ENCODE peak calls at places on chromosomes 4 and X, in seven cellular contexts. W is GM23248, S is neural progenitor cell, N is left lung, Z is heart right ventricle, E is psoas muscle, B is tibial artery. X is an unnamed sample.
A peak's percentile ranks its signal among the peaks of the same experiment; 100 is the strongest.

GRCh38 chrX:46683023-46683422 is 75.9 kb downstream of the SLC9A7 start:
- DNase-seq in W (peak; percentile 34), S (no peak), N (no peak), Z (no peak), E (no peak), B (no peak), X (peak; percentile 29)

GRCh38 chr4:158788608-158789007 is 19.8 kb downstream of the FNIP2 start:
- DNase-seq in W (no peak), S (no peak), N (no peak), Z (no peak), E (no peak), B (no peak), X (no peak)

GRCh38 chr4:74658114-74658513 is 136.2 kb downstream of the BTC start:
- DNase-seq in W (no peak), S (no peak), N (no peak), Z (no peak), E (no peak), B (no peak), X (no peak)

GRCh38 chrX:23643020-23643419 is 24.3 kb upstream of the PRDX4 start:
- DNase-seq in W (no peak), S (no peak), N (no peak), Z (no peak), E (no peak), B (no peak), X (no peak)

GRCh38 chr4:168560184-168560834 is 63.5 kb downstream of the PALLD start:
- DNase-seq in W (peak; percentile 30), S (no peak), N (peak; percentile 44), Z (no peak), E (no peak), B (no peak), X (peak; percentile 75)

GRCh38 chr4:8283631-8284121 is 14.1 kb downstream of the HTRA3 start:
- DNase-seq in W (no peak), S (no peak), N (no peak), Z (peak; percentile 42), E (peak; percentile 64), B (no peak), X (no peak)

GRCh38 chr4:7852568-7853185 is 87.0 kb downstream of the AFAP1 start:
- DNase-seq in W (no peak), S (no peak), N (no peak), Z (no peak), E (no peak), B (no peak), X (no peak)

GRCh38 chr4:11824557-11824956 is 395.9 kb upstream of the HS3ST1 start:
- DNase-seq in W (no peak), S (no peak), N (no peak), Z (no peak), E (no peak), B (no peak), X (no peak)

GRCh38 chr4:183182873-183183725 is 84.0 kb downstream of the WWC2 start:
- DNase-seq in W (peak; percentile 92), S (peak; percentile 84), N (no peak), Z (peak; percentile 17), E (no peak), B (peak; percentile 45), X (peak; percentile 64)

GRCh38 chrX:989959-990510 is 222.4 kb downstream of the CRLF2 start:
- DNase-seq in W (no peak), S (peak; percentile 34), N (peak; percentile 88), Z (peak; percentile 28), E (peak; percentile 91), B (no peak), X (no peak)

GRCh38 chr4:73679836-73680235 is 59.6 kb upstream of the RASSF6 start:
- DNase-seq in W (peak; percentile 49), S (no peak), N (no peak), Z (no peak), E (no peak), B (no peak), X (peak; percentile 99)

GRCh38 chr4:153207561-153207960 is 3.3 kb downstream of the TRIM2 start:
- DNase-seq in W (peak; percentile 33), S (peak; percentile 51), N (no peak), Z (peak; percentile 48), E (peak; percentile 69), B (no peak), X (peak; percentile 23)

GRCh38 chrX:25084446-25084845 is 68.7 kb upstream of the ARX start:
- DNase-seq in W (no peak), S (no peak), N (no peak), Z (no peak), E (no peak), B (no peak), X (no peak)

GRCh38 chrX:71930298-71930697 is 19.7 kb downstream of the NHSL2 start:
- DNase-seq in W (peak; percentile 43), S (no peak), N (no peak), Z (no peak), E (no peak), B (no peak), X (no peak)
- H3K27me3 ChIP-seq in W (no peaks in the 10 kb centered on the region), S (no peaks in the 10 kb centered on the region), N (no peaks in the 10 kb centered on the region), Z (no peaks in the 10 kb centered on the region), E (no peaks in the 10 kb centered on the region), B (no peaks in the 10 kb centered on the region), X (peaks cover 9% of the 10 kb centered on the region)

GRCh38 chrX:73400136-73400748 is 46.6 kb upstream of the CDX4 start:
- DNase-seq in W (no peak), S (no peak), N (no peak), Z (no peak), E (no peak), B (no peak), X (peak; percentile 4)
- H3K27me3 ChIP-seq in W (no peaks in the 10 kb centered on the region), S (no peaks in the 10 kb centered on the region), N (no peaks in the 10 kb centered on the region), Z (no peaks in the 10 kb centered on the region), E (no peaks in the 10 kb centered on the region), B (no peaks in the 10 kb centered on the region), X (no peaks in the 10 kb centered on the region)

GRCh38 chr4:94714360-94714759 is 43.4 kb upstream of the BMPR1B start:
- DNase-seq in W (peak; percentile 79), S (no peak), N (no peak), Z (no peak), E (no peak), B (no peak), X (no peak)
- H3K27me3 ChIP-seq in W (no peaks in the 10 kb centered on the region), S (no peaks in the 10 kb centered on the region), N (no peaks in the 10 kb centered on the region), Z (peaks cover 5% of the 10 kb centered on the region), E (no peaks in the 10 kb centered on the region), B (no peaks in the 10 kb centered on the region), X (no peaks in the 10 kb centered on the region)

GRCh38 chr4:36337665-36338064 is 56.2 kb downstream of the DTHD1 start:
- DNase-seq in W (no peak), S (no peak), N (no peak), Z (no peak), E (no peak), B (no peak), X (no peak)
- H3K27me3 ChIP-seq in W (no peaks in the 10 kb centered on the region), S (no peaks in the 10 kb centered on the region), N (no peaks in the 10 kb centered on the region), Z (no peaks in the 10 kb centered on the region), E (no peaks in the 10 kb centered on the region), B (no peaks in the 10 kb centered on the region), X (no peaks in the 10 kb centered on the region)

DNA sequence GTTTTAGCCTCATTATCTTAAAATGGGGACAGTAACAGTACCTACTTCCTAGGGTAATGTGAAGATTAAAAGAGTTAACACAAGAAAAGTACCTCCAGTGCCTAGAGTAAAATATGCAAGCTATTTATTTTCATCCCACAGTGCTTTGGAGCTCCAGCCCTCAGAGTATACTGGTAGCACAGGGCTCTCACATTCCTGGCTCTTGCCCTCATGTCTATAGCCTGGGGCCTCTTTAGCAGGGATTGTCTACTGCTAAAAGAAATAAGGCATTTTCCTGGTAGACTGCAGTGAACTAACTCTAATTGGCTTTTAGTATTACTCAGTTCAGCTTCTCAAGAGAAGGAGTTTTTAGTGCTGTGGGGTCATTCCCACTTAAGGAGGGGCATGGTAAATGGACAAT is 60.8 kb downstream of the RRAGB start:
- DNase-seq in W (peak; percentile 14), S (no peak), N (no peak), Z (no peak), E (no peak), B (no peak), X (no peak)
- H3K27me3 ChIP-seq in W (no peaks in the 10 kb centered on the region), S (no peaks in the 10 kb centered on the region), N (no peaks in the 10 kb centered on the region), Z (no peaks in the 10 kb centered on the region), E (no peaks in the 10 kb centered on the region), B (no peaks in the 10 kb centered on the region), X (no peaks in the 10 kb centered on the region)

DNA sequence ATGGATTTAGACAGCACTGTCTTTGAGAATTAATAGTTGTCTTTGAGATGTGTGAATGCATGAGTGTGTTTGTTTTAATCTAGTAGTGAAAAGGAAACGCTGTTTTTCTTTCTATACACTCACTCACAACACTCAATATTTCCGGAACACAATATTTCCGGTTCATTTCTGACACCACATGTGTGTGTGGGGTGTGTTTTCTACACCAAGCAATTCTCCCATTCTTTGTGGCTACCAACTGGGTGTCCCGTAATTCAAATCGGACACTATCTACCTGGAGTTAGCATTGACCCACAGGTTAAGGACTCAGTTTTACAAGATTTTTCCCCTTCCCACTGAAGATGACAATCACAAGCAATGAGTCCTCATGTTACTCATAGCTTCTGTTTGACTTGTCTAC is 113.9 kb downstream of the SNCA start:
- DNase-seq in W (no peak), S (no peak), N (no peak), Z (no peak), E (no peak), B (no peak), X (no peak)
- H3K27me3 ChIP-seq in W (no peaks in the 10 kb centered on the region), S (no peaks in the 10 kb centered on the region), N (no peaks in the 10 kb centered on the region), Z (no peaks in the 10 kb centered on the region), E (no peaks in the 10 kb centered on the region), B (no peaks in the 10 kb centered on the region), X (peaks cover 25% of the 10 kb centered on the region)

GRCh38 chr4:89298160-89298559 is 9.4 kb downstream of the GPRIN3 start:
- DNase-seq in W (no peak), S (no peak), N (no peak), Z (no peak), E (no peak), B (no peak), X (no peak)
- H3K27me3 ChIP-seq in W (no peaks in the 10 kb centered on the region), S (no peaks in the 10 kb centered on the region), N (no peaks in the 10 kb centered on the region), Z (no peaks in the 10 kb centered on the region), E (no peaks in the 10 kb centered on the region), B (no peaks in the 10 kb centered on the region), X (peaks cover 71% of the 10 kb centered on the region)

DNA sequence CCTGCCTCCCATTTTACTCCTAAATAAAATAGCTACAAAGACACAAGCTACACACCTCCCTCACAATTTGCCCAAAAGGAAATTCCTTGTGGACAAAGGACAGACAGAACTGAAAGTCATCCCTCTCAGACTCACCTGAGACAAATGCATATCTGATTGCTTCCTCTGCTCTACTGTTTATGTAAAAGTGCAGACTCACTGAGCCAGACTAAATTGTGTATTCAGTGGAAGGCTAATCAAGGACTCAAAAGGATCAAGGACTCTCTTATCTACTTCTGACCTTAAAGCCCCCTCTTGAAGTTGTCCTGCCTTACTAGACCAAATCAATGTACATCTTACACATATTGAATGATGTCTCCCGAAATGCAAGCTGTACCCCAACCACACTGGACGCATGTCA is 3.9 kb downstream of the PDCL2 start:
- DNase-seq in W (no peak), S (no peak), N (no peak), Z (no peak), E (no peak), B (no peak), X (no peak)
- H3K27me3 ChIP-seq in W (no peaks in the 10 kb centered on the region), S (no peaks in the 10 kb centered on the region), N (no peaks in the 10 kb centered on the region), Z (no peaks in the 10 kb centered on the region), E (no peaks in the 10 kb centered on the region), B (no peaks in the 10 kb centered on the region), X (no peaks in the 10 kb centered on the region)

X was measured in PC-3.